ENCODE peak calls at places on chromosomes 4 and X, in nine cellular contexts. F is stimulated activated CD4-positive, alpha-beta T cell treated with anti-CD3 and anti-CD28 coated beads, Interleukin-12 subunit alpha, Interleukin-12 subunit beta, amount 100 ng/mL, for 24 hours; O is NCI-H446 treated with DMSO at 0.1 percent for 48 hours; Y is iPS DF 6.9; G is SJCRH30; W is caudate nucleus; D is NCI-H2081; A is tibial artery; N is COR-L47. J is an unnamed sample.

GRCh38 chrX:103688949-103689348 is 2.5 kb upstream of the MORF4L2 start:
- DNase-seq in G (peak; percentile 70), N (peak; percentile 21), W (no peak), F (no peak), D (peak; percentile 48), O (peak; percentile 25), Y (no peak), A (no peak), J (peak; percentile 39)

GRCh38 chr4:113114884-113115283 is 65.4 kb downstream of the ANK2 start:
- DNase-seq in Y (no peak), N (no peak), F (no peak), D (no peak), A (no peak), G (no peak), W (no peak), O (no peak), J (no peak)

GRCh38 chrX:67545772-67546495 is 2.1 kb downstream of the AR start:
- DNase-seq in Y (no peak), G (peak; percentile 64), A (peak; percentile 62), F (no peak), N (no peak), W (no peak), D (no peak), O (no peak), J (no peak)

GRCh38 chr4:41678086-41678485 is 70.4 kb downstream of the PHOX2B start:
- DNase-seq in G (peak; percentile 54), F (no peak), Y (no peak), D (no peak), O (no peak), N (no peak), A (no peak), W (no peak), J (no peak)

GRCh38 chr4:76024007-76024406 is 710 bp upstream of the CXCL10 start:
- DNase-seq in W (no peak), D (no peak), A (no peak), Y (no peak), O (no peak), G (no peak), F (no peak), N (no peak), J (no peak)

GRCh38 chr4:8539661-8540060 is 40.5 kb upstream of the GPR78 start:
- DNase-seq in D (no peak), O (no peak), F (no peak), G (no peak), W (no peak), Y (no peak), N (no peak), A (peak; percentile 54), J (no peak)

GRCh38 chr4:169663894-169664293 is 43.5 kb downstream of the CLCN3 start:
- DNase-seq in O (no peak), G (peak; percentile 25), D (no peak), F (no peak), N (no peak), A (no peak), W (no peak), Y (no peak), J (peak; percentile 22)

GRCh38 chr4:158042591-158043030 is 130.2 kb downstream of the GASK1B start:
- DNase-seq in F (no peak), Y (no peak), G (no peak), O (no peak), A (no peak), D (no peak), N (no peak), W (no peak), J (no peak)

GRCh38 chr4:1400191-1400805 is 5.9 kb downstream of the NKX1-1 start:
- DNase-seq in O (no peak), G (no peak), Y (no peak), F (no peak), D (no peak), N (no peak), A (no peak), W (no peak), J (no peak)

J was measured in bronchial epithelial cell.